ENCODE peak calls at places on chromosomes 13 and 19, in six cellular contexts. F is cardiac muscle cell; Y is fibroblast of lung; O is neuronal stem cell; L is tibial artery; U is CD8-positive, alpha-beta memory T cell. Z is an unnamed sample.

GRCh38 chr13:93413972-93414717 is 187.5 kb downstream of the GPC6 start:
- DNase-seq in L (no peak), O (no peak), F (no peak), Y (peak; percentile 68), U (no peak), Z (no peak)

GRCh38 chr19:17703823-17704463 is 15.3 kb upstream of the MAP1S start:
- DNase-seq in O (no peak), L (peak; percentile 44), F (peak; percentile 52), U (peak; percentile 75), Y (peak; percentile 36), Z (no peak)

GRCh38 chr19:37362733-37363132 is 8.2 kb upstream of the ZNF527 start:
- DNase-seq in Y (no peak), U (no peak), O (no peak), F (peak; percentile 62), L (no peak), Z (no peak)

GRCh38 chr19:29855771-29856510 is 44.1 kb downstream of the CCNE1 start:
- DNase-seq in U (no peak), F (no peak), Y (no peak), L (no peak), O (no peak), Z (no peak)

GRCh38 chr13:50609016-50609415 is 234.5 kb downstream of the DLEU7 start:
- DNase-seq in U (no peak), L (no peak), O (no peak), Y (no peak), F (no peak), Z (no peak)

GRCh38 chr13:29749401-29750177 is 100.8 kb downstream of the UBL3 start:
- DNase-seq in U (no peak), Y (peak; percentile 27), O (no peak), F (no peak), L (no peak), Z (no peak)

GRCh38 chr13:65336106-65336603 is 1894.0 kb downstream of the PCDH9 start:
- DNase-seq in L (no peak), U (no peak), Y (no peak), O (no peak), F (no peak), Z (no peak)

GRCh38 chr13:51229141-51229540 is 6.9 kb downstream of the FAM124A start:
- DNase-seq in Y (no peak), U (no peak), F (no peak), L (no peak), O (no peak), Z (no peak)

GRCh38 chr19:2168619-2169424 is 5.1 kb downstream of the DOT1L start:
- DNase-seq in F (peak; percentile 88), L (peak; percentile 99), Y (peak; percentile 97), O (peak; percentile 88), U (peak; percentile 63), Z (peak; percentile 97)

GRCh38 chr13:101065314-101065713 is 351.0 kb downstream of the NALCN start:
- DNase-seq in F (no peak), Y (no peak), U (no peak), L (no peak), O (no peak), Z (no peak)

GRCh38 chr19:38229585-38230073 is 5.6 kb upstream of the DPF1 start:
- DNase-seq in O (peak; percentile 75), Y (peak; percentile 89), U (peak; percentile 61), F (peak; percentile 95), L (no peak), Z (peak; percentile 54)

GRCh38 chr13:30341815-30342570 is 34.6 kb upstream of the KATNAL1 start:
- DNase-seq in O (no peak), U (no peak), Y (peak; percentile 91), L (peak; percentile 91), F (peak; percentile 28), Z (peak; percentile 86)

GRCh38 chr13:27147530-27148170 is 24.0 kb downstream of the USP12 start:
- DNase-seq in Y (no peak), O (no peak), F (no peak), U (no peak), L (no peak), Z (no peak)

GRCh38 chr19:8881512-8881911 is 49.3 kb downstream of the MBD3L1 start:
- DNase-seq in F (no peak), O (no peak), U (no peak), L (no peak), Y (no peak), Z (no peak)

GRCh38 chr19:48724796-48725753 is 5.5 kb upstream of the MAMSTR start:
- DNase-seq in L (no peak), O (no peak), Y (peak; percentile 93), U (no peak), F (peak; percentile 66), Z (peak; percentile 69)

GRCh38 chr19:14516048-14516534 is 2.1 kb downstream of the DNAJB1 start:
- DNase-seq in L (no peak), F (no peak), O (no peak), U (no peak), Y (no peak), Z (no peak)

GRCh38 chr19:40726279-40726678 is 9.4 kb downstream of the ITPKC start:
- DNase-seq in L (no peak), Y (peak; percentile 42), U (no peak), O (no peak), F (no peak), Z (no peak)

GRCh38 chr13:69959041-69959440 is 148.6 kb upstream of the ATXN8OS start:
- DNase-seq in L (no peak), F (no peak), Y (no peak), U (no peak), O (no peak), Z (no peak)

GRCh38 chr13:114134111-114134943 is 1.9 kb upstream of the RASA3 start:
- DNase-seq in O (no peak), L (no peak), F (peak; percentile 49), Y (no peak), U (peak; percentile 62), Z (no peak)

GRCh38 chr19:39817888-39818561 is 15.9 kb downstream of the DYRK1B start:
- DNase-seq in L (no peak), F (no peak), U (no peak), Y (no peak), O (no peak), Z (no peak)

GRCh38 chr19:12786149-12786870 is 5.0 kb upstream of the JUNB start:
- DNase-seq in L (peak; percentile 79), O (no peak), U (peak; percentile 56), Y (no peak), F (no peak), Z (no peak)

GRCh38 chr19:1825909-1826556 is 14.0 kb upstream of the ATP8B3 start:
- DNase-seq in O (peak; percentile 84), F (peak; percentile 86), Y (peak; percentile 64), U (peak; percentile 84), L (peak; percentile 68), Z (peak; percentile 82)

GRCh38 chr13:93227906-93228801 is 1.5 kb downstream of the GPC6 start:
- DNase-seq in F (peak; percentile 92), O (peak; percentile 89), Y (peak; percentile 91), L (peak; percentile 68), U (no peak), Z (peak; percentile 51)

GRCh38 chr19:31498781-31499180 is 149.5 kb upstream of the TSHZ3 start:
- DNase-seq in L (no peak), O (no peak), F (no peak), Y (no peak), U (no peak), Z (no peak)

GRCh38 chr19:36973021-36973843 is 57.1 kb downstream of the ZNF568 start:
- DNase-seq in Y (peak; percentile 76), O (peak; percentile 55), U (peak; percentile 78), F (peak; percentile 76), L (peak; percentile 78), Z (peak; percentile 79)

GRCh38 chr13:98900442-98900841 is 77.4 kb downstream of the DOCK9 start:
- DNase-seq in Y (no peak), L (no peak), F (no peak), U (no peak), O (no peak), Z (no peak)

GRCh38 chr13:43132228-43132627 is 108.8 kb downstream of the DNAJC15 start:
- DNase-seq in F (peak; percentile 67), L (no peak), O (peak; percentile 42), U (no peak), Y (peak; percentile 44), Z (no peak)

GRCh38 chr13:32837307-32837972 is 178.8 kb upstream of the KL start:
- DNase-seq in F (no peak), Y (no peak), O (no peak), U (no peak), L (no peak), Z (no peak)

GRCh38 chr13:32837973-32838940 is 178.0 kb upstream of the KL start:
- DNase-seq in F (no peak), Y (no peak), L (no peak), U (no peak), O (no peak), Z (no peak)

GRCh38 chr13:32838985-32839384 is 177.2 kb upstream of the KL start:
- DNase-seq in O (no peak), Y (peak; percentile 72), U (no peak), F (no peak), L (no peak), Z (no peak)

GRCh38 chr13:32840113-32840512 is 176.1 kb upstream of the KL start:
- DNase-seq in L (no peak), O (no peak), U (no peak), Y (no peak), F (no peak), Z (no peak)

GRCh38 chr13:32840840-32841713 is 175.1 kb upstream of the KL start:
- DNase-seq in O (no peak), L (no peak), F (no peak), U (no peak), Y (no peak), Z (no peak)
- H3K4me1 ChIP-seq in O (peaks cover 7% of the 10 kb centered on the region), L (peaks cover 6% of the 10 kb centered on the region), F (no peaks in the 10 kb centered on the region), U (peaks cover 8% of the 10 kb centered on the region), Y (no peaks in the 10 kb centered on the region), Z (no peaks in the 10 kb centered on the region)

DNA sequence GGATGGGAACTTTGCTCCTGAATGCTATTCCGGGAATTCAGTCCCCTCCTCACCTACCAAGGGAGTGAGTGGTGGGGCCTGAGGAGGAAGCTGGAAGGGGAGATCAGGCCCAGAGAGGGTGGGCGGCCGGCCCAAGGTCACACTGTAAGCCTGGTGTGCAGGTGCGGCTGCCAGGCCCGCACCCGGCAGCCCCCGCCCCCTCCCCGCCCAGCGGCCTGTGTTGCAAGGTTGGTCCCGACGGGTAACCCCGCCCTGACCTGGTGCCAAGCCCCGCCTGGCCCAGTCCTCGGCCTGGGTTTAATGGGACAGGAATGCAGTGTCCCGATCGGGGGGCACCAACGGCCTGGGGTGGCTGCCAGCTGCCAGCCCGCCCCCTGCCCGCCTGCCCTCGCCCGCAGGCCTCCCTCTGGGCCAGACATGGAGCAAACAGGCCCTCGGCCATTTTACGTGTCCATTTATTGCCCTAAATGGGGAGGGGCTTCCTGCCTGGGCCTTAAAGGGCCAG is 5.5 kb downstream of the ZBTB7A start:
- DNase-seq in Y (no peak), F (no peak), L (peak; percentile 89), O (no peak), U (peak; percentile 68), Z (peak; percentile 84)
- H3K4me1 ChIP-seq in Y (peaks cover 52% of the 10 kb centered on the region), F (peaks cover 3% of the 10 kb centered on the region), L (peaks cover 71% of the 10 kb centered on the region), O (peaks cover 11% of the 10 kb centered on the region), U (peaks cover 52% of the 10 kb centered on the region), Z (peaks cover 57% of the 10 kb centered on the region)

DNA sequence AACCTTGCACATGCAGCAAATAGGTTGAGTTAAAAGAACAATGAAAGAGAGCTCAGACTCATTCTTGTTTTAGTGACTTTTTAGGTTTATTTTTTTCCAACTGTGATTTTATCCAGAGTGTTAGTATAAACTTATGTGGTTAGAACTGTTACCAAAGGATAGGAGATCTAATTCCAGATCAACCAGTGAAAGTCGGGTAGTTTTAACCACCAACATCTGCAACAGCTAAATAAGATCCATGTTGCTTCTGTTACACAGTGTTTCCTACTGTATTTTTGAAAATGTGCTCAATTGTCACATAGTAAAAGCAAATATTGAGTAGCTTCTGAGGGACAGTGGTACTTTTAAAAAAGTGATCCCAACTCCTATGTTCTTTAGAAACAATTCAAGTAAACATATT is 53.9 kb upstream of the ARGLU1 start:
- DNase-seq in L (no peak), F (no peak), O (no peak), Y (no peak), U (no peak), Z (no peak)
- H3K4me1 ChIP-seq in L (peaks cover 4% of the 10 kb centered on the region), F (no peaks in the 10 kb centered on the region), O (no peaks in the 10 kb centered on the region), Y (no peaks in the 10 kb centered on the region), U (no peaks in the 10 kb centered on the region), Z (no peaks in the 10 kb centered on the region)

GRCh38 chr13:25581351-25581750 is 209.6 kb downstream of the ATP8A2 start:
- DNase-seq in Y (no peak), F (no peak), L (no peak), O (no peak), U (no peak), Z (no peak)
- H3K4me1 ChIP-seq in Y (no peaks in the 10 kb centered on the region), F (no peaks in the 10 kb centered on the region), L (no peaks in the 10 kb centered on the region), O (no peaks in the 10 kb centered on the region), U (no peaks in the 10 kb centered on the region), Z (no peaks in the 10 kb centered on the region)

Z was measured in uterus.